ENCODE peak calls at places on chromosomes 12 and 14, in ten cellular contexts. Z is omental fat pad; N is coronary artery; Q is lower leg skin; F is frontal cortex; J is naive thymus-derived CD4-positive, alpha-beta T cell; M is A673; K is NCI-H774; P is AG09319; X is heart right ventricle. H is an unnamed sample.

GRCh38 chr12:106113446-106114083 is 25.2 kb downstream of the NUAK1 start:
- DNase-seq in Q (no peak), M (no peak), J (no peak), P (no peak), F (no peak), Z (no peak), N (no peak), K (no peak), X (no peak), H (no peak)

GRCh38 chr14:51014625-51015024 is 70.3 kb upstream of the PYGL start:
- DNase-seq in J (no peak), N (no peak), Z (no peak), Q (no peak), X (no peak), K (no peak), P (no peak), F (no peak), M (no peak), H (no peak)

GRCh38 chr12:19222566-19222965 is 93.0 kb downstream of the PLEKHA5 start:
- DNase-seq in J (no peak), X (no peak), P (no peak), M (no peak), Z (no peak), Q (no peak), N (no peak), F (no peak), K (no peak), H (no peak)

GRCh38 chr12:130401703-130402102 is 64.0 kb downstream of the PIWIL1 start:
- DNase-seq in K (no peak), M (peak; percentile 14), J (no peak), P (no peak), Q (no peak), N (no peak), Z (no peak), X (no peak), F (no peak), H (no peak)

GRCh38 chr12:121009744-121010143 is 6.5 kb downstream of the C12orf43 start:
- DNase-seq in K (no peak), Q (no peak), X (no peak), Z (no peak), P (no peak), N (no peak), F (no peak), J (no peak), M (peak; percentile 57), H (no peak)

GRCh38 chr14:85223667-85224066 is 306.3 kb upstream of the FLRT2 start:
- DNase-seq in Q (no peak), Z (no peak), K (no peak), P (no peak), X (no peak), J (no peak), F (no peak), N (no peak), M (no peak), H (no peak)

GRCh38 chr14:47256968-47257367 is 418.4 kb downstream of the MDGA2 start:
- DNase-seq in X (no peak), M (no peak), F (no peak), P (no peak), Z (no peak), J (no peak), N (no peak), K (no peak), Q (no peak), H (no peak)

GRCh38 chr12:121718653-121719239 is 6.2 kb downstream of the TMEM120B start:
- DNase-seq in X (no peak), Z (no peak), P (no peak), F (no peak), N (no peak), J (no peak), M (peak; percentile 24), Q (no peak), K (no peak), H (no peak)

GRCh38 chr12:107368586-107368985 is 275.2 kb upstream of the CRY1 start:
- DNase-seq in K (no peak), X (no peak), N (no peak), J (peak; percentile 33), M (no peak), P (no peak), Z (no peak), F (no peak), Q (no peak), H (peak; percentile 58)

GRCh38 chr12:127819066-127819465 is 447.9 kb upstream of the TMEM132C start:
- DNase-seq in K (no peak), F (no peak), Q (no peak), J (no peak), N (no peak), X (no peak), P (no peak), Z (no peak), M (no peak), H (no peak)

GRCh38 chr12:39012870-39013269 is 107.5 kb upstream of the CPNE8 start:
- DNase-seq in X (no peak), Q (no peak), N (no peak), P (no peak), J (no peak), F (no peak), K (no peak), Z (no peak), M (no peak), H (no peak)

GRCh38 chr12:110170535-110171185 is 46.5 kb downstream of the IFT81 start:
- DNase-seq in Q (no peak), N (no peak), J (no peak), M (no peak), F (peak; percentile 14), P (no peak), X (no peak), K (no peak), Z (no peak), H (no peak)

GRCh38 chr12:3046441-3047200 is 30.6 kb upstream of the TSPAN9 start:
- DNase-seq in F (no peak), J (no peak), X (peak; percentile 65), P (no peak), Z (no peak), K (no peak), Q (no peak), M (no peak), N (no peak), H (no peak)

GRCh38 chr14:24329736-24330135 is 5.1 kb downstream of the ADCY4 start:
- DNase-seq in J (no peak), Z (no peak), P (no peak), Q (peak; percentile 93), F (no peak), X (peak; percentile 50), N (no peak), K (no peak), M (no peak), H (peak; percentile 91)

GRCh38 chr12:110921262-110921661 is 883 bp upstream of the MYL2 start:
- DNase-seq in N (no peak), P (no peak), J (no peak), Q (no peak), K (no peak), F (no peak), X (no peak), M (no peak), Z (no peak), H (no peak)

H was measured in cardiac septum.